ENCODE peak calls at places on chromosomes 5 and 9, in nine cellular contexts. F is gastrocnemius medialis, C is IMR-90, Y is adrenal gland, M is heart left ventricle, E is body of pancreas, Q is tibial nerve, R is uterus, G is breast epithelium. L is an unnamed sample.

GRCh38 chr9:26773054-26773453 is 119.5 kb downstream of the CAAP1 start:
- DNase-seq in F (no peak), C (no peak), Y (no peak), M (no peak), E (no peak), Q (no peak), R (no peak), G (no peak), L (peak)

GRCh38 chr9:35929188-35929718 is 20.0 kb downstream of the SPAAR start:
- DNase-seq in F (no peak), C (no peak), Y (no peak), M (no peak), E (no peak), Q (no peak), R (peak), G (no peak), L (no peak)

GRCh38 chr5:58458851-58459275 is 1.0 kb downstream of the PLK2 start:
- DNase-seq in F (no peak), C (no peak), Y (no peak), M (no peak), E (no peak), Q (no peak), R (no peak), G (no peak), L (no peak)

GRCh38 chr5:134524826-134525686 is at the start of gene JADE2:
- DNase-seq in F (peak), C (peak), Y (peak), M (peak), E (peak), Q (peak), R (peak), G (peak), L (peak)

GRCh38 chr5:171521219-171521633 is 101.8 kb downstream of the FGF18 start:
- DNase-seq in F (no peak), C (peak), Y (peak), M (no peak), E (no peak), Q (no peak), R (peak), G (no peak), L (peak)

GRCh38 chr9:36436909-36437308 is 36.8 kb upstream of the RNF38 start:
- DNase-seq in F (no peak), C (peak), Y (peak), M (peak), E (no peak), Q (no peak), R (no peak), G (no peak), L (peak)

GRCh38 chr9:132755096-132755495 is 84.8 kb downstream of the GTF3C4 start:
- DNase-seq in F (no peak), C (no peak), Y (no peak), M (no peak), E (no peak), Q (no peak), R (no peak), G (no peak), L (peak)

GRCh38 chr5:145340099-145340498 is 495.0 kb downstream of the PRELID2 start:
- DNase-seq in F (no peak), C (no peak), Y (no peak), M (no peak), E (no peak), Q (no peak), R (no peak), G (no peak), L (no peak)

GRCh38 chr5:68087866-68088265 is 127.7 kb upstream of the PIK3R1 start:
- DNase-seq in F (no peak), C (no peak), Y (no peak), M (no peak), E (no peak), Q (no peak), R (no peak), G (no peak), L (no peak)

GRCh38 chr9:137607141-137607857 is 1.8 kb downstream of the ARRDC1 start:
- DNase-seq in F (no peak), C (peak), Y (peak), M (peak), E (no peak), Q (no peak), R (no peak), G (no peak), L (no peak)

GRCh38 chr9:114025196-114025753 is 52.8 kb downstream of the AMBP start:
- DNase-seq in F (no peak), C (no peak), Y (no peak), M (no peak), E (no peak), Q (no peak), R (peak), G (no peak), L (no peak)

GRCh38 chr5:169828385-169828784 is 151.9 kb downstream of the INSYN2B start:
- DNase-seq in F (no peak), C (no peak), Y (no peak), M (no peak), E (no peak), Q (no peak), R (no peak), G (no peak), L (no peak)

GRCh38 chr5:90119531-90119940 is 290.0 kb downstream of the CETN3 start:
- DNase-seq in F (no peak), C (no peak), Y (no peak), M (no peak), E (no peak), Q (no peak), R (no peak), G (no peak), L (no peak)

GRCh38 chr5:180323929-180324632 is 29.1 kb downstream of the GFPT2 start:
- DNase-seq in F (no peak), C (peak), Y (no peak), M (peak), E (no peak), Q (no peak), R (no peak), G (no peak), L (peak)

GRCh38 chr5:173517648-173518047 is 98.8 kb downstream of the BOD1 start:
- DNase-seq in F (no peak), C (no peak), Y (no peak), M (no peak), E (no peak), Q (no peak), R (no peak), G (no peak), L (no peak)

GRCh38 chr9:221989-222776 is 7.5 kb downstream of the DOCK8 start:
- DNase-seq in F (no peak), C (no peak), Y (no peak), M (no peak), E (no peak), Q (no peak), R (no peak), G (no peak), L (no peak)

GRCh38 chr5:102099766-102100331 is 196.2 kb downstream of the SLCO4C1 start:
- DNase-seq in F (no peak), C (no peak), Y (no peak), M (no peak), E (no peak), Q (no peak), R (no peak), G (no peak), L (no peak)

GRCh38 chr5:127367029-127367428 is 76.4 kb downstream of the MEGF10 start:
- DNase-seq in F (no peak), C (no peak), Y (no peak), M (no peak), E (no peak), Q (no peak), R (no peak), G (no peak), L (no peak)

GRCh38 chr9:136697821-136698526 is 10.7 kb upstream of the AGPAT2 start:
- DNase-seq in F (no peak), C (no peak), Y (no peak), M (no peak), E (peak), Q (no peak), R (no peak), G (no peak), L (no peak)

GRCh38 chr9:73135394-73135793 is 16.3 kb upstream of the ANXA1 start:
- DNase-seq in F (no peak), C (no peak), Y (no peak), M (no peak), E (no peak), Q (no peak), R (no peak), G (no peak), L (no peak)

GRCh38 chr5:36948041-36948440 is 71.5 kb downstream of the NIPBL start:
- DNase-seq in F (no peak), C (peak), Y (no peak), M (no peak), E (no peak), Q (no peak), R (no peak), G (no peak), L (no peak)

GRCh38 chr9:110802416-110803035 is 133.9 kb downstream of the MUSK start:
- DNase-seq in F (no peak), C (peak), Y (no peak), M (no peak), E (no peak), Q (no peak), R (no peak), G (no peak), L (no peak)

GRCh38 chr5:54820346-54820745 is 165.0 kb downstream of the ESM1 start:
- DNase-seq in F (no peak), C (peak), Y (no peak), M (no peak), E (no peak), Q (no peak), R (no peak), G (no peak), L (no peak)

GRCh38 chr9:88006511-88007290 is 32.4 kb upstream of the CDK20 start:
- DNase-seq in F (no peak), C (no peak), Y (no peak), M (no peak), E (no peak), Q (no peak), R (no peak), G (no peak), L (no peak)

GRCh38 chr9:15696979-15697378 is 144.1 kb downstream of the CCDC171 start:
- DNase-seq in F (no peak), C (peak), Y (no peak), M (no peak), E (no peak), Q (no peak), R (no peak), G (no peak), L (peak)

GRCh38 chr9:110900917-110901316 is 137.4 kb downstream of the LPAR1 start:
- DNase-seq in F (no peak), C (peak), Y (no peak), M (no peak), E (no peak), Q (no peak), R (no peak), G (no peak), L (no peak)

GRCh38 chr9:70884276-70884675 is 237.1 kb downstream of the TRPM3 start:
- DNase-seq in F (no peak), C (no peak), Y (no peak), M (no peak), E (no peak), Q (no peak), R (no peak), G (no peak), L (no peak)

GRCh38 chr5:147626494-147626893 is 116.6 kb upstream of the DPYSL3 start:
- DNase-seq in F (no peak), C (no peak), Y (no peak), M (no peak), E (no peak), Q (no peak), R (no peak), G (no peak), L (no peak)

GRCh38 chr5:119328753-119329602 is 26.8 kb upstream of the TNFAIP8 start:
- DNase-seq in F (no peak), C (peak), Y (no peak), M (no peak), E (no peak), Q (no peak), R (no peak), G (no peak), L (no peak)

GRCh38 chr5:65530904-65531303 is 32.1 kb downstream of the CENPK start:
- DNase-seq in F (no peak), C (no peak), Y (no peak), M (no peak), E (no peak), Q (no peak), R (no peak), G (no peak), L (no peak)

GRCh38 chr9:128824911-128825310 is 4.7 kb downstream of the SPOUT1 start:
- DNase-seq in F (no peak), C (no peak), Y (no peak), M (no peak), E (no peak), Q (no peak), R (no peak), G (no peak), L (no peak)

GRCh38 chr5:6452622-6453504 is 4.2 kb downstream of the UBE2QL1 start:
- DNase-seq in F (peak), C (no peak), Y (no peak), M (peak), E (no peak), Q (no peak), R (no peak), G (no peak), L (no peak)

GRCh38 chr9:12884736-12885395 is 110.0 kb downstream of the LURAP1L start:
- DNase-seq in F (no peak), C (peak), Y (peak), M (no peak), E (no peak), Q (no peak), R (no peak), G (no peak), L (no peak)

GRCh38 chr5:35890021-35890740 is 33.5 kb downstream of the IL7R start:
- DNase-seq in F (no peak), C (peak), Y (no peak), M (no peak), E (no peak), Q (no peak), R (no peak), G (no peak), L (peak)

GRCh38 chr5:1776831-1777230 is 22.8 kb downstream of the MRPL36 start:
- DNase-seq in F (no peak), C (no peak), Y (no peak), M (peak), E (no peak), Q (no peak), R (no peak), G (no peak), L (no peak)

GRCh38 chr9:25255216-25255615 is 423.0 kb downstream of the TUSC1 start:
- DNase-seq in F (no peak), C (no peak), Y (no peak), M (no peak), E (no peak), Q (no peak), R (no peak), G (no peak), L (no peak)
- TF ChIP-seq CTCF in F (no peak), C (no peak), Y (no peak), M (no peak), E (no peak), Q (no peak), R (no peak), G (no peak), L (no peak)

DNA sequence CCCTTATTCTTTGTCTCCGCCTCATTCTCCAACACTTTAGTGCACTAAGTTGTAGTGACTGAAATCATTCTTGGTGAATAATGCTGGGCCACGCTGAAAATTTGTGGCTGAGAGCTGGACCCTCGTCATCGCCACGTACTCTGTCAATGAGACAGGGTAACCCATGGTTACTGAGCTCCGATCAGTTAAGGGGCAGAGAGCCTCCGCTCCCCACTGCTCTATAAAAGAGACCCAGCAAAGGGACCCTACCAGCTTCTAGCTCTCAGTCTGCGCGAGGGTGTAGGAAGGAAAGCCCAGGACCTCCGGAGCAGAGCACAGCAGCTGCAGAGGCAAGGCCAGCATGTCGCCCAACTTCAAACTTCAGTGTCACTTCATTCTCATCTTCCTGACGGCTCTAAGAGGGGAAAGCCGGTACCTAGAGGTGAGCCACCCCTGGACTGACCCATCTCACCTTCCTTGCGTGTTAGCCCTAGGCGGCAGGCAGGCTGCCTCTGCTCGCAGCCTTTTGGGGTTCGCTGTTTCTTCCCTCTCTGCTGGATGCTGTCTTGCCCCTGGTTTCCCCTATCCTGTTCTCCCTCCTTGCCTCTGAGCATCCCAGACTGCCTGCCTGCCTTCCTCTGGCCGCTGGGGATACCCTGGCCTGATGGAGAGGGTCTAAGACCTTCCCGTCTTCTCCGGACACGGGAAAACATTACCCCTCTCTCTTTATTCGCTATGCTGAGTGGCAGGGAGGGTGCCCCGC is at the start of gene CRHBP:
- DNase-seq in F (no peak), C (no peak), Y (no peak), M (no peak), E (no peak), Q (no peak), R (no peak), G (no peak), L (no peak)
- TF ChIP-seq POLR2A in F (no peak), C (no peak), Y (peak), M (no peak), E (no peak), Q (no peak), R (no peak), G (no peak), L (no peak)

GRCh38 chr5:39578887-39579497 is 154.2 kb upstream of the DAB2 start:
- DNase-seq in F (no peak), C (peak), Y (no peak), M (no peak), E (no peak), Q (no peak), R (no peak), G (no peak), L (no peak)
- TF ChIP-seq CTCF in F (peak), C (peak), Y (peak), M (peak), E (peak), Q (peak), R (peak), G (no peak), L (no peak)

GRCh38 chr9:91132576-91133073 is 229.1 kb downstream of the AUH start:
- DNase-seq in F (no peak), C (no peak), Y (no peak), M (no peak), E (no peak), Q (no peak), R (no peak), G (no peak), L (no peak)

GRCh38 chr9:91130796-91131318 is 230.9 kb downstream of the AUH start:
- DNase-seq in F (no peak), C (peak), Y (no peak), M (no peak), E (no peak), Q (no peak), R (no peak), G (no peak), L (no peak)

GRCh38 chr9:91134608-91135007 is 227.1 kb downstream of the AUH start:
- DNase-seq in F (no peak), C (no peak), Y (no peak), M (no peak), E (no peak), Q (no peak), R (no peak), G (no peak), L (no peak)

GRCh38 chr9:91127653-91128052 is 234.1 kb downstream of the AUH start:
- DNase-seq in F (no peak), C (peak), Y (no peak), M (no peak), E (no peak), Q (no peak), R (no peak), G (no peak), L (no peak)

DNA sequence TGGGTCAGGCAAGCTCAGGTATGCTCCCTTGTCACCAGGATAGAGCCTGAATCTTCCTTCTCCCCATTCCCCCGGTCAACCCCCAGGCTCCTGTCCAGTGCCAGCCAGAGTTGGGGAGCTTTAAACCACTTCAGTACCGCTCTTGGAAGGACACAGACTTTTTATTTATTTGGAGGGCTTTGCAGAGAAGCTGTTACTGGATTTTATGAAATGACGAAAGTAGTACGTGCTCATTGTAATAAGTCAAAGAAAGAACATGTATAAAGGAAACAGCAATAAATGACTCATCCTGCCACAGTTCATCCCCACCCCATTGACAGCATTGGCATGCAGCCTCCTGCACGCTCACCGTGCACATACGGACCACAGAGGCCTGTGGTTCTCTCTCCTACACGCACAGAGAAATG is 230.3 kb downstream of the AUH start:
- DNase-seq in F (no peak), C (peak), Y (peak), M (no peak), E (no peak), Q (no peak), R (peak), G (no peak), L (no peak)
- TF ChIP-seq POLR2A in F (no peak), C (peak), Y (no peak), M (no peak), E (no peak), Q (no peak), R (no peak), G (no peak), L (no peak)

L was measured in thyroid gland.